ENCODE peak calls at places on chromosome X, in five cellular contexts. M is SK-N-SH, A is GM12878, G is K562, H is HepG2. K is an unnamed sample.

GRCh38 chrX:76428243-76429130 is 977 bp downstream of the MAGEE1 start:
- DNase-seq in H (no peak), G (no peak), M (peak; percentile 4), A (no peak), K (no peak)

GRCh38 chrX:123920065-123920785 is 41.3 kb upstream of the STAG2 start:
- DNase-seq in A (no peak), M (no peak), H (no peak), G (no peak), K (no peak)

GRCh38 chrX:30920271-30920670 is 31.2 kb upstream of the TAB3 start:
- DNase-seq in A (no peak), M (no peak), H (no peak), G (no peak), K (no peak)

GRCh38 chrX:118726887-118727685 is at the start of gene IL13RA1:
- DNase-seq in M (peak; percentile 84), H (peak; percentile 93), A (no peak), G (peak; percentile 91), K (peak; percentile 91)

GRCh38 chrX:156002517-156002916 is 5.0 kb downstream of the IL9R start:
- DNase-seq in M (no peak), G (peak; percentile 77), A (no peak), H (no peak), K (no peak)

GRCh38 chrX:79366556-79366887 is 612 bp downstream of the ITM2A start:
- DNase-seq in A (no peak), G (no peak), M (peak; percentile 7), H (no peak), K (no peak)

GRCh38 chrX:75155454-75155829 is 641 bp downstream of the ABCB7 start:
- DNase-seq in H (no peak), G (peak; percentile 51), M (peak; percentile 2), A (no peak), K (no peak)

GRCh38 chrX:23493941-23494374 is 159.3 kb downstream of the PTCHD1 start:
- DNase-seq in H (no peak), M (no peak), G (no peak), A (no peak), K (no peak)

GRCh38 chrX:554271-554670 is 76.3 kb upstream of the SHOX start:
- DNase-seq in H (no peak), M (no peak), A (no peak), G (no peak), K (no peak)

GRCh38 chrX:154779261-154779660 is 16.6 kb downstream of the DKC1 start:
- DNase-seq in A (no peak), H (no peak), M (no peak), G (no peak), K (no peak)

GRCh38 chrX:38275615-38276014 is 51.7 kb downstream of the RPGR start:
- DNase-seq in G (no peak), A (peak; percentile 13), H (peak; percentile 51), M (no peak), K (no peak)

GRCh38 chrX:3017492-3017891 is 11.1 kb downstream of the ARSH start:
- DNase-seq in G (no peak), H (no peak), M (no peak), A (no peak), K (no peak)

GRCh38 chrX:47247206-47247998 is 14.6 kb downstream of the USP11 start:
- DNase-seq in G (no peak), A (no peak), M (peak; percentile 8), H (no peak), K (no peak)

GRCh38 chrX:52990848-52991247 is 32.5 kb upstream of the FAM156A start:
- DNase-seq in H (no peak), A (no peak), M (no peak), G (no peak), K (no peak)

GRCh38 chrX:74389016-74389415 is 32.3 kb upstream of the SLC16A2 start:
- DNase-seq in M (no peak), A (no peak), H (no peak), G (no peak), K (no peak)

GRCh38 chrX:133333154-133333750 is 82.0 kb downstream of the GPC4 start:
- DNase-seq in G (no peak), A (no peak), M (no peak), H (no peak), K (peak; percentile 20)

GRCh38 chrX:45824471-45824870 is 623.8 kb upstream of the DIPK2B start:
- DNase-seq in H (peak; percentile 11), A (no peak), G (peak; percentile 27), M (peak; percentile 21), K (peak; percentile 39)

GRCh38 chrX:37580080-37580479 is 8.6 kb downstream of the LANCL3 start:
- DNase-seq in A (no peak), H (no peak), G (no peak), M (no peak), K (no peak)

GRCh38 chrX:2697306-2697705 is 6.2 kb downstream of the CD99 start:
- DNase-seq in G (no peak), H (no peak), A (no peak), M (no peak), K (no peak)

GRCh38 chrX:38806054-38806389 is 4.8 kb downstream of the MID1IP1 start:
- DNase-seq in A (no peak), M (peak; percentile 29), G (peak; percentile 67), H (no peak), K (no peak)

GRCh38 chrX:136192839-136193414 is 45.6 kb downstream of the FHL1 start:
- DNase-seq in M (no peak), A (no peak), G (no peak), H (no peak), K (no peak)

GRCh38 chrX:136920001-136920400 is 39.5 kb upstream of the RBMX start:
- DNase-seq in H (no peak), G (no peak), M (no peak), A (no peak), K (no peak)

GRCh38 chrX:136822337-136823095 is 41.8 kb upstream of the ARHGEF6 start:
- DNase-seq in G (no peak), A (no peak), M (no peak), H (no peak), K (no peak)

GRCh38 chrX:97806238-97806637 is 922.5 kb downstream of the RPA4 start:
- DNase-seq in H (no peak), M (no peak), G (no peak), A (no peak), K (no peak)

GRCh38 chrX:131595120-131595519 is 51.2 kb downstream of the OR13H1 start:
- DNase-seq in G (no peak), A (no peak), M (no peak), H (no peak), K (no peak)

GRCh38 chrX:23844502-23845138 is 61.6 kb downstream of the SAT1 start:
- DNase-seq in M (peak; percentile 41), G (peak; percentile 66), H (peak; percentile 65), A (no peak), K (no peak)

GRCh38 chrX:46965125-46965758 is 53.0 kb downstream of the JADE3 start:
- DNase-seq in M (no peak), A (no peak), H (no peak), G (no peak), K (no peak)

DNA sequence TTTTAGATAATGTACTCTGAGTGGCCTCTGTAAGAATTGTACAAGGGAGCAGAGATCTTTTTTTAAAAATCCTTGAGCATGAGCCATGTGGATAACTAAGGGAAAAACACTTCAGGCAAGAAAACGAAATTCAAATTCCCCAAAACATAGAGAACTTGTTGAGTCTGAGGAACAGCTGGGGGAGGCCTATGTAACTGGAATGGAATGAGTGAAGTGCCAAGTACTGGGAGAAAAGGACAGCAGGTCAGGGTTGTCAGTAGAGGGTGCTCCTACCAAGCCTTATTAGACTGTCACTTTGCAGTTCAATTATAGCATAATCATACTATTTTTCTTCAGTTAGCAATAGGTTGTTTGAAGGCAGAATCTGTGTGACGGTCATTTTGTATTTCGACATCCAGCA is 135.1 kb downstream of the ARHGAP6 start:
- DNase-seq in G (no peak), H (no peak), A (no peak), M (no peak), K (no peak)
- TF ChIP-seq FOXM1 in G (no peak), H (no peak), A (no peak), M (no peak), K (no peak)

DNA sequence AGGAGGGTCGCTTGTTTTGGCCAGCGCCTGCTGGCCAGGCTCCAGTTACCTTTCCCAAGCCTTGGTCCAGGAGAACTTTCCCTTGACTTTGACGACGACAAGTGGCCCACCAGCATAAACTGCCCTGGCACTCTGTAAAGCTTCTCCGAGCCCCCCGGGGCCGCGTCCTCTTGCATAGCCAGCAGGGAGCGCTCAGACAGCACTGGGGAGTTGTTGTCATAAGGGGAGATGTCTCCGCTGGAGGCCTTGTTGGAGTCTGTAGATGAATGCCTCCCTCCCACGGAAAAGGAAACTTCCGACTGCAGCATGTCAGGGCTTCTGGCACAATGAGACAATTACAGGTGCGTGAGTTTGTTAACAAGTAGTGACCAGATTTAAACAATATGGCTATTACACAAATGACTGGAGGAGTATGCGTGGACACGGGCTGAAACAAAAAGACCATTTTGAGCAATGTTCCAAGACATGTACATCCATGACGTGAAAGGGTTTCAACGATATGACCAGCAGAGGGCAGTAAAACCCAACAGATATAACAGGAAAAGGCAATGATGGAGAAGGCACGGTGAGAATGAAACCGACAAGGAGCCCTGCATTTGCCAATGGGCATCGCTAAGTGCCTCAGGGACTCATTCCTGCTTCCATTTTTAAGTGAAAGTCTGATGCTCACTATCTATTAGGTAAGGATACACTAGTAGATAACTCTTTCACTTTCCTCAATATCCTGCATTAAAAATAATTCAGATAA is 33.0 kb downstream of the HCCS start:
- DNase-seq in A (peak; percentile 42), M (peak; percentile 71), H (peak; percentile 55), G (peak; percentile 81), K (peak; percentile 65)
- TF ChIP-seq FOXM1 in A (no peak), M (no peak), H (no peak), G (no peak), K (no peak)

DNA sequence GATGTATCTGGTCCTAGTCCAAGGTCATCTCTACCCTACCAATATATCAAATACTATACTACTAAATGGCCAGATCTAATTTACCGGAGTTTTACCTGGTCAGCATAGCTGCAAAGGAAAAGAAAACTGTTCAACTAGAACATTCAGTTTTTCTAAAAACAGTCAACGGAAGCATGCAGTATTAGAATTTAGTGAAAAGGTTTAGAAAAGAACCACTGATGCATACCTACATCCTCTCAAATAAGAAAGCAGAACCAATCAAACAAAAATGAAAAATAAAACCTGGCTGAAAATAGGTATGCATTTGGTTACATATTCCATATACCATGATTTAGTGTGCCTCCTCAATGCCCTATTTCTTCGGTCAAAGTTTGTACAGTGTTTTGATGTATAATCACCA is 140.0 kb downstream of the CHM start:
- DNase-seq in G (no peak), A (no peak), M (no peak), H (no peak), K (no peak)
- TF ChIP-seq FOXM1 in G (no peak), A (no peak), M (no peak), H (no peak), K (no peak)

DNA sequence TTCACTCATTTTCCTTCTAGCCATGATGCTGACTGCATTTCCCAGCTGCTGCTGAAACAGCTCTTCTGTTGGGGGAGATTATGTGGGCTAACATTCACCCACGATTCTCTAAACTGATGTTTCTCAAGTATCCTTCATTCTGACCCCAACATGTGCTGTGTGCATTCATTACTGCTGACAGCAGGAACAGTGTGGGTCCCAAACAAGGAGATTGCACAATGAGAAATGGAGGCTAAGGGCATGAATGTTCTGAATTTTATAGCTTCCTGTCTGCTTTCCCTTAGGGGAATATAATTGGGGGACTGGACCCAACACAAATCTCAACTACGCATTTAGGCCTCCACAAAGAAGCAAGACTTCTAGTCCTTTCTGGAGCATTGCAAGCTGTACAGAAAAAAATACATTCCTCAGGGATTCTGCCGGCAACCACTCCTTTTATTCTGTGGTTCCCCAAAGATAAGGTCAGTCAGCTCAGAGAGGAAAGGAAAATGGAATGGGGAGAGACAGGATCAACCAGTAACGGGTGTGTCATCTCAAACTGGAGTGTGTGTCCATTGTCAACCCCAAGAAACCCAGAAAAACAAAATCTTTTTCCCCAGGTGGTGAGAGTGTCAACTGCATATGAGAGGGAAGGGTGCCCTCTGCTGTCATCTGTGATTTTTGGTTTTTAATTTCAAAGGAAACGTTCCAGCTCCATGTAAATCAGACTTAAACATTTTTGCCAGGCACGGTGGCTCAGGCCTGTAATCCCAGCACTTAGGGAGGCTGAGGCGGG is 81.5 kb upstream of the EGFL6 start:
- DNase-seq in M (peak; percentile 48), A (peak; percentile 72), H (peak; percentile 10), G (peak; percentile 58), K (peak; percentile 50)
- TF ChIP-seq FOXM1 in M (no peak), A (no peak), H (no peak), G (no peak), K (no peak)

K was measured in HEK293T.